ENCODE peak calls at places on chromosomes 6 and 20, in eight cellular contexts. One of them, this sample, is unnamed.

GRCh38 chr6:159727717-159728440 is 573 bp downstream of the WTAP start:
- DNase-seq in tibial nerve: no peak
- DNase-seq in breast epithelium: peak; percentile 24
- DNase-seq in lower lobe of right lung: no peak
- DNase-seq in left ventricle myocardium inferior: no peak
- DNase-seq in hepatocyte: peak; percentile 28
- DNase-seq in fibroblast of lung: peak; percentile 39
- DNase-seq in astrocyte of the spinal cord: peak; percentile 52
- DNase-seq in this sample: peak; percentile 35

GRCh38 chr20:20083796-20084195 is 31.5 kb downstream of the CFAP61 start:
- DNase-seq in breast epithelium: no peak
- DNase-seq in left ventricle myocardium inferior: no peak
- DNase-seq in lower lobe of right lung: no peak
- DNase-seq in astrocyte of the spinal cord: peak; percentile 35
- DNase-seq in hepatocyte: peak; percentile 54
- DNase-seq in fibroblast of lung: peak; percentile 45
- DNase-seq in tibial nerve: no peak
- DNase-seq in this sample: peak; percentile 58

GRCh38 chr20:50363027-50363426 is 147.2 kb upstream of the PTPN1 start:
- DNase-seq in lower lobe of right lung: no peak
- DNase-seq in fibroblast of lung: no peak
- DNase-seq in breast epithelium: no peak
- DNase-seq in tibial nerve: no peak
- DNase-seq in hepatocyte: no peak
- DNase-seq in astrocyte of the spinal cord: no peak
- DNase-seq in left ventricle myocardium inferior: no peak
- DNase-seq in this sample: no peak

GRCh38 chr6:111274593-111275217 is 187.4 kb downstream of the SLC16A10 start:
- DNase-seq in hepatocyte: no peak
- DNase-seq in breast epithelium: no peak
- DNase-seq in fibroblast of lung: peak; percentile 29
- DNase-seq in astrocyte of the spinal cord: no peak
- DNase-seq in left ventricle myocardium inferior: no peak
- DNase-seq in lower lobe of right lung: no peak
- DNase-seq in tibial nerve: no peak
- DNase-seq in this sample: no peak

GRCh38 chr6:53651764-53652401 is 13.7 kb downstream of the KLHL31 start:
- DNase-seq in left ventricle myocardium inferior: peak; percentile 53
- DNase-seq in lower lobe of right lung: peak; percentile 88
- DNase-seq in breast epithelium: peak; percentile 52
- DNase-seq in hepatocyte: peak; percentile 92
- DNase-seq in fibroblast of lung: peak; percentile 55
- DNase-seq in astrocyte of the spinal cord: peak; percentile 33
- DNase-seq in tibial nerve: peak; percentile 21
- DNase-seq in this sample: peak; percentile 17

GRCh38 chr6:140623498-140623897 is 1249.0 kb upstream of the CITED2 start:
- DNase-seq in left ventricle myocardium inferior: no peak
- DNase-seq in lower lobe of right lung: no peak
- DNase-seq in hepatocyte: no peak
- DNase-seq in astrocyte of the spinal cord: peak; percentile 67
- DNase-seq in breast epithelium: no peak
- DNase-seq in fibroblast of lung: peak; percentile 92
- DNase-seq in tibial nerve: no peak
- DNase-seq in this sample: peak; percentile 98

GRCh38 chr6:82906489-82906888 is 159.2 kb downstream of the UBE3D start:
- DNase-seq in fibroblast of lung: peak; percentile 71
- DNase-seq in left ventricle myocardium inferior: no peak
- DNase-seq in lower lobe of right lung: no peak
- DNase-seq in tibial nerve: no peak
- DNase-seq in breast epithelium: no peak
- DNase-seq in hepatocyte: peak; percentile 25
- DNase-seq in astrocyte of the spinal cord: peak; percentile 50
- DNase-seq in this sample: peak; percentile 9

GRCh38 chr20:10309326-10309725 is 90.7 kb downstream of the SNAP25 start:
- DNase-seq in fibroblast of lung: peak; percentile 98
- DNase-seq in lower lobe of right lung: no peak
- DNase-seq in hepatocyte: no peak
- DNase-seq in breast epithelium: no peak
- DNase-seq in astrocyte of the spinal cord: peak; percentile 95
- DNase-seq in left ventricle myocardium inferior: no peak
- DNase-seq in tibial nerve: no peak
- DNase-seq in this sample: peak; percentile 94

GRCh38 chr6:119347466-119348307 is 1.9 kb downstream of the MAN1A1 start:
- DNase-seq in astrocyte of the spinal cord: no peak
- DNase-seq in fibroblast of lung: no peak
- DNase-seq in hepatocyte: peak; percentile 70
- DNase-seq in breast epithelium: no peak
- DNase-seq in tibial nerve: no peak
- DNase-seq in lower lobe of right lung: peak; percentile 78
- DNase-seq in left ventricle myocardium inferior: peak; percentile 21
- DNase-seq in this sample: peak; percentile 19

GRCh38 chr20:7038029-7038428 is 270.5 kb downstream of the BMP2 start:
- DNase-seq in tibial nerve: no peak
- DNase-seq in astrocyte of the spinal cord: no peak
- DNase-seq in breast epithelium: no peak
- DNase-seq in hepatocyte: no peak
- DNase-seq in fibroblast of lung: no peak
- DNase-seq in left ventricle myocardium inferior: no peak
- DNase-seq in lower lobe of right lung: no peak
- DNase-seq in this sample: peak; percentile 28

GRCh38 chr20:38685853-38686473 is 38.3 kb upstream of the SLC32A1 start:
- DNase-seq in lower lobe of right lung: no peak
- DNase-seq in left ventricle myocardium inferior: peak; percentile 27
- DNase-seq in breast epithelium: no peak
- DNase-seq in fibroblast of lung: peak; percentile 43
- DNase-seq in hepatocyte: peak; percentile 78
- DNase-seq in tibial nerve: no peak
- DNase-seq in astrocyte of the spinal cord: peak; percentile 48
- DNase-seq in this sample: peak; percentile 47

GRCh38 chr20:61426361-61426760 is 174.3 kb downstream of the CDH4 start:
- DNase-seq in lower lobe of right lung: no peak
- DNase-seq in fibroblast of lung: no peak
- DNase-seq in breast epithelium: no peak
- DNase-seq in tibial nerve: no peak
- DNase-seq in astrocyte of the spinal cord: no peak
- DNase-seq in hepatocyte: no peak
- DNase-seq in left ventricle myocardium inferior: no peak
- DNase-seq in this sample: no peak

GRCh38 chr6:20497200-20497820 is 36.9 kb upstream of the CDKAL1 start:
- DNase-seq in left ventricle myocardium inferior: no peak
- DNase-seq in fibroblast of lung: peak; percentile 84
- DNase-seq in hepatocyte: no peak
- DNase-seq in tibial nerve: no peak
- DNase-seq in lower lobe of right lung: no peak
- DNase-seq in breast epithelium: no peak
- DNase-seq in astrocyte of the spinal cord: peak; percentile 84
- DNase-seq in this sample: peak; percentile 53

GRCh38 chr20:11195899-11196558 is 522.2 kb upstream of the JAG1 start:
- DNase-seq in lower lobe of right lung: no peak
- DNase-seq in left ventricle myocardium inferior: no peak
- DNase-seq in astrocyte of the spinal cord: peak; percentile 50
- DNase-seq in fibroblast of lung: no peak
- DNase-seq in breast epithelium: no peak
- DNase-seq in tibial nerve: no peak
- DNase-seq in hepatocyte: no peak
- DNase-seq in this sample: peak; percentile 41

GRCh38 chr6:169224185-169224695 is 29.4 kb downstream of the THBS2 start:
- DNase-seq in fibroblast of lung: peak; percentile 74
- DNase-seq in left ventricle myocardium inferior: no peak
- DNase-seq in tibial nerve: no peak
- DNase-seq in lower lobe of right lung: no peak
- DNase-seq in breast epithelium: no peak
- DNase-seq in hepatocyte: no peak
- DNase-seq in astrocyte of the spinal cord: no peak
- DNase-seq in this sample: peak; percentile 88

GRCh38 chr20:50163570-50164317 is 10.2 kb upstream of the PEDS1 start:
- DNase-seq in left ventricle myocardium inferior: peak; percentile 59
- DNase-seq in astrocyte of the spinal cord: peak; percentile 52
- DNase-seq in hepatocyte: no peak
- DNase-seq in lower lobe of right lung: no peak
- DNase-seq in fibroblast of lung: peak; percentile 36
- DNase-seq in tibial nerve: peak; percentile 54
- DNase-seq in breast epithelium: no peak
- DNase-seq in this sample: peak; percentile 73

DNA sequence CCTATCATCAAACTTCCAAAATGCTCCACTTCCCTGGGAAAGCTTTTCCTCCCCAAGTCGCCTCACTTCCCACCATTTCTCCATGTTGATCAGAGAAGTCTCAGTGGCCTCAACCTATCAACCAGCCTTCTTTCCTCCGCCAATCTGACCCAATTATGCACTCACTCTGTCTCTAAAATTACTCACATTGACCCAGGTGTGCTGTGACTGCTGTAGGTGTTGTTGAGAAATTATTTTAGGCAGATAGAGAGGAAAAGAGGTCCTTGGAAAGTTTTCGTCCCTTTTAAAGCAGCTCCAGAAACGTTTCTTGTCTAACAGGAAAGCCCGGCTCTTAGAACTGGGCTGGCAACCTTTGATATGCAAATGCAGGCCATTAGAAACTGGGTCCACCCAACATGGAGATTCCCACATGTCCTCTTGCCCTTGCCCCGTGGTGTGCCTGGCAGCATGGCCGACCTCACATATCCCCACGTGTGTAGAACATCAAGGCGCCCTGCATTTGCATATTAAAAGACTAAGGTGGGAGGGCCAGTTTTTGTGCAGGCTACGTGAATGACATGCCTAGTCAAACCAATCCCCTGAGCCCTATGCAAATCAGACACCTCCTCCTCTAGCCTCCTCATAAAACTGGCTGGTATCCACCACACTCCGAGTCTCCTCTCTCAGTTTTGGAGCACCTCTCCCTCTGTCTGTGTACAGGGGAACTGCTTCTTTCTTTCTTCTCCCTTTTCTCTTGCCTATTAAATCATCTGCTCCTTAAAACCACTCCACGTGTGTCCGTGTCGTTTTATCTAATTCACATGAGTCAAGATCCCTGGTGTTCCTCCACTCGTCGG is 12.9 kb downstream of the IPCEF1 start:
- DNase-seq in left ventricle myocardium inferior: no peak
- DNase-seq in astrocyte of the spinal cord: peak; percentile 59
- DNase-seq in lower lobe of right lung: peak; percentile 76
- DNase-seq in tibial nerve: no peak
- DNase-seq in hepatocyte: peak; percentile 46
- DNase-seq in breast epithelium: peak; percentile 72
- DNase-seq in fibroblast of lung: peak; percentile 28
- DNase-seq in this sample: peak; percentile 36
- TF ChIP-seq CTCF in left ventricle myocardium inferior: peak; percentile 47
- TF ChIP-seq CTCF in astrocyte of the spinal cord: peak; percentile 43
- TF ChIP-seq CTCF in lower lobe of right lung: peak; percentile 27
- TF ChIP-seq CTCF in tibial nerve: no peak
- TF ChIP-seq CTCF in hepatocyte: peak; percentile 33
- TF ChIP-seq CTCF in breast epithelium: peak; percentile 49
- TF ChIP-seq CTCF in fibroblast of lung: no peak
- TF ChIP-seq CTCF in this sample: peak; percentile 48

GRCh38 chr20:63255911-63256704 is 1.8 kb upstream of the NKAIN4 start:
- DNase-seq in breast epithelium: no peak
- DNase-seq in fibroblast of lung: no peak
- DNase-seq in left ventricle myocardium inferior: no peak
- DNase-seq in astrocyte of the spinal cord: no peak
- DNase-seq in hepatocyte: no peak
- DNase-seq in lower lobe of right lung: no peak
- DNase-seq in tibial nerve: no peak
- DNase-seq in this sample: no peak
- H3K4me3 ChIP-seq in breast epithelium: no peak overlapping the region
- H3K4me3 ChIP-seq in fibroblast of lung: no peak overlapping the region
- H3K4me3 ChIP-seq in left ventricle myocardium inferior: no peak overlapping the region
- H3K4me3 ChIP-seq in astrocyte of the spinal cord: no peak overlapping the region
- H3K4me3 ChIP-seq in hepatocyte: no peak overlapping the region
- H3K4me3 ChIP-seq in lower lobe of right lung: no peak overlapping the region
- H3K4me3 ChIP-seq in tibial nerve: no peak overlapping the region
- H3K4me3 ChIP-seq in this sample: no peak overlapping the region

GRCh38 chr6:27078734-27079357 is 168.7 kb upstream of the PRSS16 start:
- DNase-seq in lower lobe of right lung: no peak
- DNase-seq in hepatocyte: peak; percentile 72
- DNase-seq in tibial nerve: no peak
- DNase-seq in left ventricle myocardium inferior: no peak
- DNase-seq in breast epithelium: no peak
- DNase-seq in fibroblast of lung: peak; percentile 76
- DNase-seq in astrocyte of the spinal cord: peak; percentile 67
- DNase-seq in this sample: peak; percentile 79
- TF ChIP-seq CTCF in lower lobe of right lung: peak; percentile 71
- TF ChIP-seq CTCF in hepatocyte: peak; percentile 97
- TF ChIP-seq CTCF in tibial nerve: peak; percentile 60
- TF ChIP-seq CTCF in left ventricle myocardium inferior: peak; percentile 67
- TF ChIP-seq CTCF in breast epithelium: peak; percentile 66
- TF ChIP-seq CTCF in fibroblast of lung: peak; percentile 71
- TF ChIP-seq CTCF in astrocyte of the spinal cord: peak; percentile 68
- TF ChIP-seq CTCF in this sample: peak; percentile 71

GRCh38 chr6:10404107-10404798 is 10.6 kb downstream of the TFAP2A start:
- DNase-seq in breast epithelium: peak; percentile 96
- DNase-seq in astrocyte of the spinal cord: peak; percentile 94
- DNase-seq in left ventricle myocardium inferior: peak; percentile 81
- DNase-seq in fibroblast of lung: peak; percentile 92
- DNase-seq in hepatocyte: peak; percentile 99
- DNase-seq in tibial nerve: peak; percentile 61
- DNase-seq in lower lobe of right lung: peak; percentile 96
- DNase-seq in this sample: peak; percentile 94

GRCh38 chr6:10402648-10403311 is 12.1 kb downstream of the TFAP2A start:
- DNase-seq in fibroblast of lung: no peak
- DNase-seq in tibial nerve: no peak
- DNase-seq in lower lobe of right lung: no peak
- DNase-seq in left ventricle myocardium inferior: no peak
- DNase-seq in astrocyte of the spinal cord: no peak
- DNase-seq in hepatocyte: no peak
- DNase-seq in breast epithelium: no peak
- DNase-seq in this sample: no peak

GRCh38 chr6:10403385-10404106 is 11.3 kb downstream of the TFAP2A start:
- DNase-seq in lower lobe of right lung: no peak
- DNase-seq in astrocyte of the spinal cord: no peak
- DNase-seq in breast epithelium: no peak
- DNase-seq in left ventricle myocardium inferior: no peak
- DNase-seq in hepatocyte: peak; percentile 68
- DNase-seq in tibial nerve: no peak
- DNase-seq in fibroblast of lung: peak; percentile 36
- DNase-seq in this sample: peak; percentile 92

GRCh38 chr6:10406556-10406955 is 8.3 kb downstream of the TFAP2A start:
- DNase-seq in fibroblast of lung: no peak
- DNase-seq in hepatocyte: no peak
- DNase-seq in astrocyte of the spinal cord: no peak
- DNase-seq in breast epithelium: no peak
- DNase-seq in left ventricle myocardium inferior: no peak
- DNase-seq in lower lobe of right lung: no peak
- DNase-seq in tibial nerve: no peak
- DNase-seq in this sample: no peak

DNA sequence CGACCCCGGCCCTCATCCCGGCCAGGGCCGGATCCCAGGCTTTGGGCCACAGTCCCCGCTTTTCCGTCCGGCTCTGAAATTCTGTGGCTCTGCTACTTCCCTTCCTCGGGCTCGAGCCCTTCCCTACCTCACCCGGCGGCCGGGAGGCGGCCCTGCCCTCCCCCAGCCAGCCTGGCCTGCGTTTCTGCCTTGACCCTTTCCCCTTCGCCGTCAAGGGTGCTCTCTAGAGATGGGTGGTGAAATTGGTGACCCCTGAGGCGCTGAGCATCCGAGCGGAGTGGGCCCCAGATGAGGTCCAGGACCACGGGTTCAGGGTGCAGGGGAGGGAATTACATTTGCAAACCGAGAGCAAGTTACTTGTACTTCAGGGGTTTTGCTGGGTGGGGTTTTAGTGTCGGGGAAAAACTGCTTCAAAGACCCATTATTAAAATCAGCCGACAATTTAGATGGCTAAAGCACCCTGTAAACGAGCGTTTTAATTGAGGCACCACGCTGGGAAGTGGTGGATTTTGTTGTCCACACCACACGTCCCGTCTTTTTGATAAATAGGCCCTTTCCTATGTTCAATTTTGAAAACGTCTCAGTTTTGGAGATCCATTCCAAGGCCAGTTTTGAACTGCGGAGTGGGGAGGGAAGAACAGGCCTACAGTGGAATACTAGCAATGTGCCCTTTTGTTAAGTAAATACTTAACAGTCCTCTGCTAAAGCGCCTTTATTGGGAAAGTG is 9.9 kb downstream of the TFAP2A start:
- DNase-seq in lower lobe of right lung: no peak
- DNase-seq in astrocyte of the spinal cord: no peak
- DNase-seq in left ventricle myocardium inferior: no peak
- DNase-seq in fibroblast of lung: no peak
- DNase-seq in breast epithelium: no peak
- DNase-seq in hepatocyte: no peak
- DNase-seq in tibial nerve: no peak
- DNase-seq in this sample: no peak
- H3K4me3 ChIP-seq in lower lobe of right lung: peak overlapping the region; percentile 60
- H3K4me3 ChIP-seq in astrocyte of the spinal cord: peak overlapping the region; percentile 48
- H3K4me3 ChIP-seq in left ventricle myocardium inferior: peak overlapping the region; percentile 68
- H3K4me3 ChIP-seq in fibroblast of lung: peak overlapping the region; percentile 55
- H3K4me3 ChIP-seq in breast epithelium: peak overlapping the region; percentile 40
- H3K4me3 ChIP-seq in hepatocyte: peak overlapping the region; percentile 50
- H3K4me3 ChIP-seq in tibial nerve: peak overlapping the region; percentile 48
- H3K4me3 ChIP-seq in this sample: peak overlapping the region; percentile 65

This sample was measured in fibroblast of the aortic adventitia.